ENCODE peak calls at places on chromosomes 11 and 22, in seven cellular contexts. J is suprapubic skin; L is upper lobe of right lung; Q is heart right ventricle; C is adrenal gland; H is CD4-positive, CD25-positive, alpha-beta regulatory T cell; G is transverse colon. O is an unnamed sample.

GRCh38 chr11:111598546-111598945 is 3.7 kb upstream of the SIK2 start:
- DNase-seq in G (no peak), H (no peak), Q (no peak), C (no peak), J (no peak), L (no peak), O (no peak)

GRCh38 chr11:73478737-73479347 is 102.6 kb downstream of the RELT start:
- DNase-seq in L (no peak), H (peak), Q (no peak), J (no peak), G (no peak), C (no peak), O (no peak)

GRCh38 chr11:111765320-111765983 is 737 bp downstream of the PPP2R1B start:
- DNase-seq in J (peak), G (no peak), H (peak), C (peak), Q (peak), L (no peak), O (no peak)

GRCh38 chr22:46737105-46737975 is 712 bp downstream of the CERK start:
- DNase-seq in G (peak), H (peak), J (no peak), C (peak), Q (no peak), L (no peak), O (peak)

GRCh38 chr11:72224587-72225410 is at the start of gene INPPL1:
- DNase-seq in H (peak), J (no peak), G (peak), Q (peak), C (peak), L (peak), O (peak)

GRCh38 chr22:29216873-29217666 is 11.4 kb downstream of the EMID1 start:
- DNase-seq in Q (no peak), L (no peak), C (peak), G (no peak), H (no peak), J (no peak), O (no peak)

GRCh38 chr22:37498289-37498909 is 12.2 kb upstream of the MFNG start:
- DNase-seq in J (no peak), L (peak), Q (no peak), C (peak), H (peak), G (peak), O (no peak)

GRCh38 chr11:64498151-64498550 is 92.9 kb upstream of the SLC22A12 start:
- DNase-seq in C (no peak), H (no peak), L (no peak), G (no peak), J (peak), Q (no peak), O (no peak)

GRCh38 chr11:61075891-61076290 is 26.4 kb upstream of the CD5 start:
- DNase-seq in L (no peak), C (peak), H (no peak), Q (no peak), J (no peak), G (peak), O (no peak)

GRCh38 chr11:18490736-18491485 is 35.3 kb downstream of the LDHAL6A start:
- DNase-seq in C (no peak), Q (no peak), L (no peak), G (no peak), H (no peak), J (no peak), O (no peak)

GRCh38 chr11:2824851-2825250 is 60.7 kb downstream of the CDKN1C start:
- DNase-seq in G (no peak), C (no peak), L (no peak), J (no peak), Q (no peak), H (no peak), O (no peak)

GRCh38 chr11:125075900-125076317 is 12.8 kb downstream of the SLC37A2 start:
- DNase-seq in G (no peak), L (no peak), J (no peak), C (peak), Q (no peak), H (no peak), O (no peak)

GRCh38 chr11:37264783-37265182 is 666.7 kb upstream of the RAG2 start:
- DNase-seq in G (no peak), Q (peak), H (no peak), J (no peak), L (no peak), C (no peak), O (no peak)

GRCh38 chr11:46519351-46519750 is 74.5 kb downstream of the AMBRA1 start:
- DNase-seq in H (no peak), Q (no peak), J (no peak), G (no peak), L (no peak), C (no peak), O (no peak)

GRCh38 chr11:112525844-112526590 is 265.4 kb upstream of the PLET1 start:
- DNase-seq in G (no peak), L (no peak), Q (no peak), H (no peak), J (no peak), C (no peak), O (no peak)

GRCh38 chr11:76835928-76836612 is 24.6 kb upstream of the ACER3 start:
- DNase-seq in Q (peak), G (peak), C (peak), L (no peak), J (no peak), H (no peak), O (peak)

GRCh38 chr11:31487848-31488247 is 21.6 kb downstream of the IMMP1L start:
- DNase-seq in C (peak), H (peak), G (no peak), J (no peak), L (no peak), Q (no peak), O (no peak)

GRCh38 chr22:39384750-39385480 is 14.7 kb upstream of the TAB1 start:
- DNase-seq in H (no peak), G (no peak), L (no peak), Q (no peak), J (no peak), C (peak), O (no peak)

GRCh38 chr22:47420211-47420610 is 657.8 kb downstream of the TBC1D22A start:
- DNase-seq in C (no peak), Q (no peak), G (no peak), J (no peak), L (no peak), H (no peak), O (no peak)

GRCh38 chr11:5809122-5809519 is 397 bp downstream of the OR52N2 start:
- DNase-seq in H (peak), C (no peak), G (no peak), J (no peak), Q (no peak), L (no peak), O (no peak)

GRCh38 chr22:19291218-19291579 is 320 bp downstream of the CLTCL1 start:
- DNase-seq in Q (peak), C (peak), H (peak), J (peak), L (peak), G (peak), O (peak)

GRCh38 chr11:113204280-113204679 is 110.1 kb upstream of the TTC12 start:
- DNase-seq in J (no peak), H (no peak), C (no peak), G (no peak), Q (no peak), L (no peak), O (no peak)

GRCh38 chr11:72303179-72303578 is 59.2 kb upstream of the PHOX2A start:
- DNase-seq in L (no peak), J (no peak), C (no peak), Q (no peak), H (no peak), G (no peak), O (no peak)

GRCh38 chr11:69834811-69835800 is 15.9 kb upstream of the FGF3 start:
- DNase-seq in H (no peak), J (peak), L (peak), G (no peak), Q (no peak), C (no peak), O (no peak)

GRCh38 chr22:39907605-39908097 is 6.8 kb downstream of the GRAP2 start:
- DNase-seq in H (peak), J (no peak), Q (no peak), G (no peak), L (no peak), C (no peak), O (no peak)

GRCh38 chr11:65856689-65857499 is 1.1 kb downstream of the CFL1 start:
- DNase-seq in J (peak), Q (peak), C (peak), G (peak), L (peak), H (peak), O (peak)

GRCh38 chr11:35540526-35540925 is 15.1 kb upstream of the PAMR1 start:
- DNase-seq in C (no peak), H (no peak), Q (no peak), J (no peak), L (no peak), G (no peak), O (no peak)

GRCh38 chr11:72683782-72684200 is 9.6 kb upstream of the PDE2A start:
- DNase-seq in Q (peak), H (peak), C (peak), L (peak), J (no peak), G (peak), O (peak)

GRCh38 chr11:72525466-72525865 is 91.1 kb upstream of the CLPB start:
- DNase-seq in G (no peak), H (no peak), J (no peak), C (no peak), L (no peak), Q (no peak), O (no peak)

GRCh38 chr11:45390407-45390806 is 104.3 kb upstream of the SYT13 start:
- DNase-seq in H (no peak), G (no peak), Q (no peak), L (no peak), J (no peak), C (no peak), O (no peak)

GRCh38 chr11:2564008-2564530 is 119.3 kb downstream of the KCNQ1 start:
- DNase-seq in G (no peak), L (no peak), C (peak), J (no peak), Q (no peak), H (no peak), O (no peak)

GRCh38 chr11:218815-219593 is 11.5 kb downstream of the RIC8A start:
- DNase-seq in L (no peak), C (no peak), Q (no peak), H (no peak), J (peak), G (no peak), O (no peak)

GRCh38 chr11:215581-216037 is 8.1 kb downstream of the RIC8A start:
- DNase-seq in L (no peak), H (no peak), J (peak), C (no peak), G (no peak), Q (no peak), O (no peak)

GRCh38 chr11:216081-216974 is 8.8 kb downstream of the RIC8A start:
- DNase-seq in G (no peak), C (no peak), J (peak), L (no peak), H (no peak), Q (no peak), O (no peak)

GRCh38 chr11:214083-214482 is 6.6 kb downstream of the RIC8A start:
- DNase-seq in G (no peak), J (peak), Q (no peak), L (no peak), H (no peak), C (no peak), O (no peak)

DNA sequence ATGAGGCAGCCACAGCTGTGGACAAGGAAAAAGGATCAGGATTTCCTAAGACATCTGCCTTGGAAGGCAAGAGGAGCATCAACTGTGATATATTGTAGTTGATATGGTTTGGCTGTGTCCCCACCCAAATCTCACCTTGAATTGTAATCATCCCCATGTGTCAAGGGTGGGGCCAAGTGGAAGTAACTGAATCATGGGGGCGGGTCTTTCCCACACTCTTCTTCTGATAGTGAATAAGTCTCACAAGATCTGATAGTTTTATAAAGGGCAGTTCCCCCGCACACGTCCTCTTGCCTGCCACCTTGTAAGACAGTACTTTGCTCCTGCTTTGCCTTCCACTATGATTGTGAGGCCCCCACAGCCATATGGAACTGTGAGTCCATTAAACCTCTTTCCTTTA is 10.2 kb downstream of the RIC8A start:
- DNase-seq in J (no peak), C (no peak), Q (no peak), L (no peak), H (no peak), G (no peak), O (no peak)
- H3K27ac ChIP-seq in J (no peak), C (no peak), Q (no peak), L (no peak), H (no peak), G (no peak), O (no peak)

GRCh38 chr11:90133560-90134145 is 810 bp upstream of the NAALAD2 start:
- DNase-seq in G (no peak), C (no peak), J (no peak), Q (no peak), L (no peak), H (no peak), O (no peak)

GRCh38 chr11:90135016-90135415 is 553 bp downstream of the NAALAD2 start:
- DNase-seq in L (no peak), H (no peak), C (no peak), G (no peak), Q (no peak), J (no peak), O (no peak)

GRCh38 chr11:90134420-90135003 is at the start of gene NAALAD2:
- DNase-seq in J (peak), C (peak), L (peak), Q (peak), G (peak), H (no peak), O (peak)
- H3K4me3 ChIP-seq in J (peak), C (peak), L (peak), Q (peak), G (peak), H (no peak), O (peak)

DNA sequence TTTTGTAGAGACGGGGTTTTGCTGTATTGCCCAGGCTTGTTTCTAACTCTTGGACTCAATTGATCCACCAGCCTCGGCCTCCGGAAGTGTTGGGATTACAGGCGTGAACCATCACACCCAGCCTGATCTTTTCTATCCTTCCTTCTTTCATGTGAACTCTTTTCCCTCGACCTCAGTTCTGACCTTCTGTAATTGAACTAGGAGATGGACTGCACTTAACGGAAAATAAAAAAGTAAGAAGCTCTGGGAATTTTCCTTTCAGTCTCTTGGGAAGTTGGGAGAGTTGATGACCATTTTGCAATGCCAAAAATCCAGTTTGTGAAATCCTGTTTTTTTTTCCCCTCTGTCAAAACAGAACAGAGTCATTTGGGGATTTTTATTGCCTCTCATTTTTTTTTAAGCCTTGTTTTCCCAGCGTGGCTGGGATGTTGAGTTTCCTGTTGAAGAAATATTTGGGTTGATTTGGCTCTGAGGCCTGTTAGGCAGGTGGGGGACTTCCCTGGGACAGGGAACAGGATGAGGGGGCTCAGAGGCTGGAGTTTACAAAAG is 26.9 kb upstream of the CYB5R3 start:
- DNase-seq in L (no peak), J (no peak), H (no peak), C (no peak), Q (peak), G (no peak), O (peak)
- H3K27ac ChIP-seq in L (peak), J (peak), H (no peak), C (peak), Q (peak), G (peak), O (peak)

DNA sequence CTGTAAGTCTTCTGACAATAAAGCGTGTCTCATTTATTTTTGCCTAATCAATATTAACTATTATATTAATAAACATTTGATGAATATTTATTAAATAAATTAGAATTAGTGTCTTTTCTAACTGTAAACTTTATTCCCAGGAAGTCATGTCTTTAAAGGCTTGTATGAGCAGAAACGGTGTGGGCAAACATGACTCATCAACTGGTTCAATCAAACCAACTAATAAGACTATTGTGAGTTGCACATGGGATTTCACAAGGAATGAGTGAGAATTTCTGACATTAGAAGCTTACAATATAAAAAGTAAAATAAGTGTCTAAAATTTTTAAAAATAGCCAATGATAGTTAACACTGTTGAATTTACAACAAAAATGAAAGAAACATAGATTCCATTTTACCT is 259.2 kb upstream of the CTSC start:
- DNase-seq in J (no peak), G (no peak), Q (no peak), L (no peak), C (no peak), H (no peak), O (no peak)
- H3K4me3 ChIP-seq in J (no peak), G (no peak), Q (no peak), L (no peak), C (no peak), H (no peak), O (no peak)

DNA sequence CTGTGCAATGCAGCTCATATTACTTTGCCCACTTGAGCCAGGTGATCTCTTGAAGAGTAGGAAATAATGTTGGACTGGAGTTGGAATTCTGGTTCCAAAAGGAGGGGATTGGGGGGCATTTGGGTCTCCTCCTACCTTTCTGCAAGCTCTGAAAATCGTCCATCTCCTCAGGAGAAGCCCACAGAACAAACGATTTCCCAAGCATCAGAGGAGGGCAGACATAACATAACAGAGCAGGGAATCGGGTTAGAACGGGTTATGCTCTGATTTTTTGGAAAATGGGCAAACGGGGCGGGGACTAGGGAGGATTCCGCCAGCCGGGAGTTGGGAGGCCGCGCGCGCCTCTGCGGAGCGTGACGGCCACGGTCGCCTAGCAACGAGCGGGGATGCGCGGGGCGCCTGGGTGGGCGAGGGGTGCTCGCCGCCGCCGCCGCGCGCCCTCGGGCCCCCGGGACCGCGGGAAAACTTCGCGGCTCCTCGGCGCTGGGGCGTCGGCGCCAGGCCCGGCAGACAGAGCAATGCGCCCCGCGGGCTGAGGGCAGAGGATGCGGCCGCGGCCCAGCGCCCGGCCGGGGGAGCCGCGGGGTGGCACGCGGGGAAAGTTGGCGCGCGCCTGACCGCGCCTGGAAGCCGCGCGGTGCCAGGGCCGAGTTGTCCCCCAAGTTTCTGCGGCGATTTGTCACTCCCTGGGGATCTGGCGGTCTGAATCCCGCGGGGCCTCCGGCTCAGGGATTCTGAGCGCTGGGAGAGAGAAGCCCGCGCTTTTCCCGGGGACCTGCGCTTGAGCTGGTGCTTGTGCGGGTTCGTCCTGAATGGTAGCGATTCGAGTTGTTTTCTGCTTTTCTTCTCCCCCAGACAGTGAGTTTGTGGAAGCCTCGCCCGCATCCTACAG is 27.8 kb upstream of the AMOTL1 start:
- DNase-seq in L (peak), G (peak), C (peak), J (no peak), H (no peak), Q (peak), O (peak)
- H3K27ac ChIP-seq in L (no peak), G (peak), C (no peak), J (no peak), H (no peak), Q (no peak), O (peak)